ENCODE peak calls at places on chromosomes 4 and X, in six cellular contexts. One of them, this sample, is unnamed.

GRCh38 chr4:21992330-21992729 is 43.8 kb upstream of the KCNIP4 start:
- DNase-seq in posterior cingulate gyrus: no peak
- DNase-seq in amniotic stem cell: peak; percentile 52
- DNase-seq in AG09309: peak; percentile 14
- DNase-seq in SK-MEL-5: no peak
- DNase-seq in T-helper 1 cell: no peak
- DNase-seq in this sample: no peak

GRCh38 chr4:46937493-46937892 is 28.4 kb upstream of the COX7B2 start:
- DNase-seq in T-helper 1 cell: no peak
- DNase-seq in amniotic stem cell: no peak
- DNase-seq in AG09309: no peak
- DNase-seq in SK-MEL-5: peak; percentile 26
- DNase-seq in posterior cingulate gyrus: no peak
- DNase-seq in this sample: no peak

GRCh38 chr4:157994863-157995262 is 178.0 kb downstream of the GASK1B start:
- DNase-seq in AG09309: no peak
- DNase-seq in amniotic stem cell: no peak
- DNase-seq in SK-MEL-5: peak; percentile 56
- DNase-seq in T-helper 1 cell: no peak
- DNase-seq in posterior cingulate gyrus: no peak
- DNase-seq in this sample: peak; percentile 4

GRCh38 chr4:122746485-122746965 is 14.0 kb downstream of the BBS12 start:
- DNase-seq in AG09309: no peak
- DNase-seq in posterior cingulate gyrus: no peak
- DNase-seq in amniotic stem cell: no peak
- DNase-seq in SK-MEL-5: no peak
- DNase-seq in T-helper 1 cell: peak; percentile 60
- DNase-seq in this sample: no peak

GRCh38 chrX:2283111-2283847 is 217.5 kb downstream of the DHRSX start:
- DNase-seq in SK-MEL-5: peak; percentile 1
- DNase-seq in AG09309: no peak
- DNase-seq in T-helper 1 cell: no peak
- DNase-seq in amniotic stem cell: no peak
- DNase-seq in posterior cingulate gyrus: no peak
- DNase-seq in this sample: no peak

GRCh38 chr4:24476209-24476781 is 108.1 kb downstream of the DHX15 start:
- DNase-seq in amniotic stem cell: no peak
- DNase-seq in SK-MEL-5: peak; percentile 22
- DNase-seq in posterior cingulate gyrus: no peak
- DNase-seq in AG09309: no peak
- DNase-seq in T-helper 1 cell: no peak
- DNase-seq in this sample: no peak

GRCh38 chrX:151004085-151004484 is 20.9 kb downstream of the HMGB3 start:
- DNase-seq in AG09309: no peak
- DNase-seq in SK-MEL-5: peak; percentile 52
- DNase-seq in T-helper 1 cell: no peak
- DNase-seq in posterior cingulate gyrus: no peak
- DNase-seq in amniotic stem cell: no peak
- DNase-seq in this sample: no peak

GRCh38 chr4:37389967-37390580 is 145.5 kb downstream of the NWD2 start:
- DNase-seq in SK-MEL-5: peak; percentile 75
- DNase-seq in posterior cingulate gyrus: no peak
- DNase-seq in amniotic stem cell: no peak
- DNase-seq in T-helper 1 cell: peak; percentile 41
- DNase-seq in AG09309: peak; percentile 13
- DNase-seq in this sample: peak; percentile 4

GRCh38 chrX:23898412-23898959 is 9.3 kb downstream of the APOO start:
- DNase-seq in T-helper 1 cell: no peak
- DNase-seq in amniotic stem cell: no peak
- DNase-seq in AG09309: no peak
- DNase-seq in SK-MEL-5: peak; percentile 52
- DNase-seq in posterior cingulate gyrus: no peak
- DNase-seq in this sample: no peak

GRCh38 chr4:156915216-156915615 is 56.4 kb downstream of the PDGFC start:
- DNase-seq in SK-MEL-5: no peak
- DNase-seq in T-helper 1 cell: no peak
- DNase-seq in AG09309: no peak
- DNase-seq in amniotic stem cell: no peak
- DNase-seq in posterior cingulate gyrus: no peak
- DNase-seq in this sample: no peak

GRCh38 chr4:107279729-107280128 is 243.6 kb upstream of the DKK2 start:
- DNase-seq in SK-MEL-5: no peak
- DNase-seq in amniotic stem cell: peak; percentile 24
- DNase-seq in AG09309: no peak
- DNase-seq in T-helper 1 cell: no peak
- DNase-seq in posterior cingulate gyrus: no peak
- DNase-seq in this sample: no peak

GRCh38 chr4:7929530-7929951 is 10.1 kb downstream of the AFAP1 start:
- DNase-seq in amniotic stem cell: no peak
- DNase-seq in posterior cingulate gyrus: no peak
- DNase-seq in AG09309: no peak
- DNase-seq in T-helper 1 cell: no peak
- DNase-seq in SK-MEL-5: no peak
- DNase-seq in this sample: no peak

GRCh38 chrX:42491145-42491907 is 286.6 kb downstream of the PPP1R2C start:
- DNase-seq in T-helper 1 cell: no peak
- DNase-seq in AG09309: no peak
- DNase-seq in SK-MEL-5: no peak
- DNase-seq in amniotic stem cell: no peak
- DNase-seq in posterior cingulate gyrus: no peak
- DNase-seq in this sample: no peak

GRCh38 chr4:53015681-53016080 is 153.6 kb downstream of the RASL11B start:
- DNase-seq in T-helper 1 cell: no peak
- DNase-seq in amniotic stem cell: peak; percentile 26
- DNase-seq in posterior cingulate gyrus: no peak
- DNase-seq in AG09309: no peak
- DNase-seq in SK-MEL-5: peak; percentile 56
- DNase-seq in this sample: no peak

GRCh38 chr4:165359501-165359900 is 19.3 kb upstream of the CPE start:
- DNase-seq in SK-MEL-5: no peak
- DNase-seq in AG09309: no peak
- DNase-seq in amniotic stem cell: no peak
- DNase-seq in posterior cingulate gyrus: no peak
- DNase-seq in T-helper 1 cell: no peak
- DNase-seq in this sample: no peak

GRCh38 chrX:153557618-153558017 is 40.2 kb downstream of the ATP2B3 start:
- DNase-seq in posterior cingulate gyrus: no peak
- DNase-seq in AG09309: no peak
- DNase-seq in amniotic stem cell: no peak
- DNase-seq in SK-MEL-5: peak; percentile 32
- DNase-seq in T-helper 1 cell: no peak
- DNase-seq in this sample: no peak

GRCh38 chr4:186486172-186486571 is 69.2 kb downstream of the MTNR1A start:
- DNase-seq in SK-MEL-5: no peak
- DNase-seq in posterior cingulate gyrus: peak; percentile 77
- DNase-seq in T-helper 1 cell: no peak
- DNase-seq in AG09309: no peak
- DNase-seq in amniotic stem cell: no peak
- DNase-seq in this sample: no peak

This sample was measured in NCI-H1930.